ENCODE peak calls at places on chromosomes 11 and 22, in five cellular contexts. B, K, F, I and G are unnamed samples.

GRCh38 chr22:19765477-19766234 is 5.1 kb downstream of the TBX1 start:
- DNase-seq in B (peak), K (no peak), F (no peak), I (no peak), G (no peak)

GRCh38 chr11:34198523-34198922 is 93.1 kb downstream of the NAT10 start:
- DNase-seq in B (no peak), K (no peak), F (no peak), I (no peak), G (no peak)

GRCh38 chr22:30828187-30829155 is 133.8 kb downstream of the OSBP2 start:
- DNase-seq in B (no peak), K (no peak), F (peak), I (no peak), G (no peak)

GRCh38 chr22:19875531-19876313 is 21.0 kb upstream of the GNB1L start:
- DNase-seq in B (no peak), K (no peak), F (no peak), I (no peak), G (no peak)

GRCh38 chr11:93494341-93494740 is 48.9 kb downstream of the SMCO4 start:
- DNase-seq in B (no peak), K (no peak), F (no peak), I (no peak), G (no peak)

GRCh38 chr22:47632646-47633045 is 870.2 kb downstream of the TBC1D22A start:
- DNase-seq in B (no peak), K (no peak), F (peak), I (no peak), G (no peak)

GRCh38 chr11:120324932-120325810 is at the start of gene TLCD5:
- DNase-seq in B (peak), K (peak), F (no peak), I (peak), G (peak)

GRCh38 chr22:48675141-48675827 is 1152.4 kb downstream of the BRD1 start:
- DNase-seq in B (no peak), K (no peak), F (no peak), I (no peak), G (no peak)

GRCh38 chr11:14262271-14262846 is 96.6 kb downstream of the RRAS2 start:
- DNase-seq in B (no peak), K (no peak), F (no peak), I (no peak), G (no peak)

GRCh38 chr11:44046202-44046601 is 1.6 kb upstream of the ACCSL start:
- DNase-seq in B (no peak), K (no peak), F (no peak), I (no peak), G (no peak)

GRCh38 chr11:76176463-76176862 is 29.8 kb downstream of the WNT11 start:
- DNase-seq in B (peak), K (no peak), F (no peak), I (no peak), G (no peak)

GRCh38 chr11:105456950-105457349 is 152.9 kb upstream of the GRIA4 start:
- DNase-seq in B (peak), K (no peak), F (no peak), I (no peak), G (no peak)

GRCh38 chr11:29260939-29261705 is 755.7 kb downstream of the KCNA4 start:
- DNase-seq in B (no peak), K (no peak), F (no peak), I (peak), G (no peak)

GRCh38 chr11:64060861-64061444 is 25.2 kb downstream of the FLRT1 start:
- DNase-seq in B (peak), K (peak), F (no peak), I (no peak), G (no peak)

GRCh38 chr11:64059339-64060176 is 23.8 kb downstream of the FLRT1 start:
- DNase-seq in B (peak), K (no peak), F (no peak), I (no peak), G (no peak)

GRCh38 chr11:64062185-64063039 is 26.7 kb downstream of the FLRT1 start:
- DNase-seq in B (no peak), K (no peak), F (no peak), I (no peak), G (no peak)

GRCh38 chr11:64058494-64058893 is 22.8 kb downstream of the FLRT1 start:
- DNase-seq in B (no peak), K (peak), F (no peak), I (no peak), G (no peak)

DNA sequence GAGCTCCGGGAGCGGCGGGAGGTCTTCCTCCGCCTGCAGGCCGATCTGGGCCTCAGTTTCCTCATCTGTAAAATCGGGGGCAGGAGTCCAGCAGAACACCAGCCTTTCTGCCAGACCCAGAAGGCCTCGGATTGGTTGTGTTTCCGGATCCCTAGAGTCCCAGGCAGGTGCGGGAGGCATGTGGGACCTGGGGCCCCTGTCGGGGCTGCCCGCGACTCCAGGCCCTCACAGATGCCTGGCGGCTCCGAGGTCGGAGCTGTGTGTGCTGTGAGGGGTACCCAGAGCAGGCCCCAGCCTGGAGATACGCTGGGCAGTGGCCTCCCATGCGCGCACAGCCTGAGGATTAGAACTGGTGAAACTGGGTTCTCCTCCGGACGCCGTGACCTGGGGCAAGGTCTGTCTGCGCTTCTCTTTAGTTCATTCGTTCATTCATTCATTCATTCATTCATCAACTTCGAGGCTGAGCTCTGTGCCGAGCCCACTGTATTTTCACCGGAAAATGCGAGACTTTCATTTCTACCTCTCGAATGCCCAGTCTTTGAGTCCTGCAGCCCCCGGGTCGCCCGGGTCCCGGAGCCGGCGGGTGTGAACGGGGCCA is 24.6 kb downstream of the FLRT1 start:
- DNase-seq in B (peak), K (no peak), F (no peak), I (no peak), G (no peak)
- H3K4me3 ChIP-seq in B (peak), K (peak), F (peak), I (no peak), G (peak)

DNA sequence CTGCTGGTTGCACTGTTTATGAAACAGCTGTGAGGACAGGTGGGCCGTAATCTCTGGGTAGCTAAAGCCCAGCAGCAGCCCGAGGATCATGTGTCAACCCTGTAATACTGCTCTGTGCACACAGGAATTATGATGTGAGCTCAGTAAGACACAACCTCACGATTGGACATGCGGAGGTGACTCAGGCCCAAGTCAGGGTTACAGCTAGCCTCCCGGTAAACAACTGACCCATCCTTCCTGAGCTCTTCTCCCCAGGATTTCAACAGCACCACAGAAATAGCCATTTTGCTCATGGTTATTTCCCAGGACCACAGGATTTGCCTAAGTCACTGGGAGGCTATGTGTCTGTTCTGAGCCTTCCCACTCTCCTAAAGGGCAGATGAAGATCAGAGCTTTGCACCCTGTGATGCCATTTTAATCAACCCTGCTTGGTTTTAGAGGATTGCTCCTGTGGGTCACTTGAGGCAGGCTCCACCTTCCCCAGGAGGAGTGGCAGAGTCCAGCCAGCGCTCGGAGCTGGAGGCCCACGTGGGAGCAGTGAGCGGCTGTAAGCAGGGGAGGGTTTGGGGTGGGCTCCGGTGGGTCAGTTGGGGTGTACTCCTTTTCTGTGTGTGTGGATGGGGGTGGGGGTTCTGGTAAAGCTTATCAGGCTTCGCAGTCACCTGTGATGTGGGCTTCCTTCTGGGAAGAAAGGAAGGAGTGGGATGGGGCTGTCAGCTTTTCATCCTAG is at the start of gene AMPD3:
- DNase-seq in B (peak), K (peak), F (no peak), I (peak), G (peak)
- TF ChIP-seq POLR2AphosphoS5 in B (no peak), K (peak), F (peak), I (no peak), G (peak)

GRCh38 chr11:123255909-123256308 is 60.9 kb upstream of the CLMP start:
- DNase-seq in B (peak), K (no peak), F (no peak), I (no peak), G (no peak)

GRCh38 chr11:123260511-123261211 is 65.6 kb upstream of the CLMP start:
- DNase-seq in B (no peak), K (no peak), F (no peak), I (no peak), G (no peak)

GRCh38 chr11:123258877-123259276 is 63.8 kb upstream of the CLMP start:
- DNase-seq in B (no peak), K (no peak), F (no peak), I (no peak), G (no peak)

GRCh38 chr11:123264431-123264780 is 69.4 kb upstream of the CLMP start:
- DNase-seq in B (no peak), K (no peak), F (no peak), I (no peak), G (no peak)

DNA sequence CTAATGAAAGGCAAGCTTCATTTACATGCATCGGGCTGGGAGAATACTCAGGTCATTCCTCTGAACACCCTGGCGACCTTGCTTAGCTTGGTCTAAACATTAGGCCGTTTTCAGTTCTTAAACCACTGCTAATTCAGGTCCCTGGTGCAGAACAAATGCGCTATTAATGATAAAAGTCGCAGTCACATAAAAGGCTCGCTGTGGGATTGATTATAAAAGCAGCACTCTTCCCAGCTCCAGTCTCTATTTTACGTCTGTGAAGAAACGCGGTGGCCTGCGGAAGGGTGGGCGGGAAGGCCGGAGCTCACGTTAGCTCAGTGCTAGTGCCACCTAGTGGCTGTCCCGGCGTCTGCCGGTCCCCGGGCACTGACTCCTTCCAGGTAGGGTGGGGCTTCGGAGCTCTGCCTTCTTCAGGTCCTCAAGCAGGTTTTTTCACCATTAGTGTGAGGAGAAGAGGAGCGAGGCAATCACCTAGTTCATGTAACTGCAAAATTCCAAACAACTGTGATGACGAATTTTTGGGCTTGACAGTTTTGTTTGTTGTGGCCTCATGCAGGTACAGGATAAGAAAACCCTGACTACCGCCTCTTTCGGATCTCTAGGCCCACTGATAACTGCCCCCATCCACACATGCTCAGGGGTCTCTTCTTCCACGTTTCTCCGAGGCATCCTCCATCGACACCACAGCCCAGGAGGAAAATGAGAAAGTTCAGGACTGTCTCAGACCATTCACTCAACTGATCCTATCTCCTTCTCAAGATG is 66.5 kb upstream of the CLMP start:
- DNase-seq in B (peak), K (peak), F (no peak), I (peak), G (peak)
- H3K4me3 ChIP-seq in B (peak), K (peak), F (peak), I (no peak), G (no peak)

GRCh38 chr11:71486320-71486719 is 33.3 kb downstream of the NADSYN1 start:
- DNase-seq in B (no peak), K (no peak), F (no peak), I (no peak), G (no peak)
- TF ChIP-seq POLR2AphosphoS5 in B (no peak), K (no peak), F (no peak), I (no peak), G (no peak)

GRCh38 chr11:66266378-66267038 is 1.9 kb upstream of the RAB1B start:
- DNase-seq in B (no peak), K (no peak), F (no peak), I (no peak), G (no peak)
- H3K4me3 ChIP-seq in B (peak), K (peak), F (peak), I (no peak), G (no peak)